ENCODE peak calls at places on chromosomes 13 and 19, in five cellular contexts. One of them, this sample, is unnamed. For H3K9me3, the result is how much of the 10 kb centered on the place peaks cover.

GRCh38 chr13:49340161-49340560 is 92.4 kb downstream of the CDADC1 start:
- DNase-seq in ovary: no peak
- DNase-seq in IMR-90: no peak
- DNase-seq in tibial artery: no peak
- DNase-seq in AG04450: no peak
- DNase-seq in this sample: no peak

GRCh38 chr13:97921146-97921776 is 32.2 kb upstream of the IPO5 start:
- DNase-seq in ovary: no peak
- DNase-seq in IMR-90: peak
- DNase-seq in tibial artery: no peak
- DNase-seq in AG04450: no peak
- DNase-seq in this sample: no peak

GRCh38 chr19:28793391-28794168 is 419.4 kb downstream of the UQCRFS1 start:
- DNase-seq in ovary: no peak
- DNase-seq in IMR-90: no peak
- DNase-seq in tibial artery: no peak
- DNase-seq in AG04450: no peak
- DNase-seq in this sample: no peak

GRCh38 chr19:41821003-41821735 is 23.3 kb downstream of the LYPD4 start:
- DNase-seq in ovary: no peak
- DNase-seq in IMR-90: peak
- DNase-seq in tibial artery: no peak
- DNase-seq in AG04450: no peak
- DNase-seq in this sample: no peak

GRCh38 chr13:30673669-30674521 is 56.2 kb downstream of the USPL1 start:
- DNase-seq in ovary: peak
- DNase-seq in IMR-90: peak
- DNase-seq in tibial artery: peak
- DNase-seq in AG04450: peak
- DNase-seq in this sample: peak

GRCh38 chr19:30116984-30117555 is 175.0 kb downstream of the URI1 start:
- DNase-seq in ovary: no peak
- DNase-seq in IMR-90: no peak
- DNase-seq in tibial artery: no peak
- DNase-seq in AG04450: no peak
- DNase-seq in this sample: no peak

GRCh38 chr13:47680752-47681151 is 320.3 kb downstream of the SUCLA2 start:
- DNase-seq in ovary: no peak
- DNase-seq in IMR-90: peak
- DNase-seq in tibial artery: no peak
- DNase-seq in AG04450: no peak
- DNase-seq in this sample: no peak

GRCh38 chr19:33302974-33303790 is 848 bp upstream of the CEBPA start:
- DNase-seq in ovary: peak
- DNase-seq in IMR-90: peak
- DNase-seq in tibial artery: peak
- DNase-seq in AG04450: no peak
- DNase-seq in this sample: no peak

GRCh38 chr19:45468159-45468651 is 409 bp downstream of the FOSB start:
- DNase-seq in ovary: peak
- DNase-seq in IMR-90: no peak
- DNase-seq in tibial artery: no peak
- DNase-seq in AG04450: no peak
- DNase-seq in this sample: no peak

GRCh38 chr13:97205465-97205864 is 16.7 kb upstream of the MBNL2 start:
- DNase-seq in ovary: no peak
- DNase-seq in IMR-90: no peak
- DNase-seq in tibial artery: no peak
- DNase-seq in AG04450: no peak
- DNase-seq in this sample: no peak

GRCh38 chr13:23889598-23890224 is 511 bp upstream of the MIPEP start:
- DNase-seq in ovary: no peak
- DNase-seq in IMR-90: no peak
- DNase-seq in tibial artery: no peak
- DNase-seq in AG04450: no peak
- DNase-seq in this sample: no peak

GRCh38 chr19:42254083-42254849 is 662 bp downstream of the ERF start:
- DNase-seq in ovary: peak
- DNase-seq in IMR-90: peak
- DNase-seq in tibial artery: peak
- DNase-seq in AG04450: no peak
- DNase-seq in this sample: no peak

GRCh38 chr19:5680437-5681368 is at the start of the genes HSD11B1L and MICOS13:
- DNase-seq in ovary: peak
- DNase-seq in IMR-90: peak
- DNase-seq in tibial artery: peak
- DNase-seq in AG04450: peak
- DNase-seq in this sample: peak

GRCh38 chr19:5680083-5680436 is 256 bp downstream of the MICOS13 start:
- DNase-seq in ovary: no peak
- DNase-seq in IMR-90: peak
- DNase-seq in tibial artery: no peak
- DNase-seq in AG04450: no peak
- DNase-seq in this sample: no peak

GRCh38 chr19:5682293-5682592 is 1.4 kb downstream of the HSD11B1L start:
- DNase-seq in ovary: no peak
- DNase-seq in IMR-90: no peak
- DNase-seq in tibial artery: no peak
- DNase-seq in AG04450: no peak
- DNase-seq in this sample: no peak

GRCh38 chr19:5683177-5683886 is 2.5 kb downstream of the HSD11B1L start:
- DNase-seq in ovary: no peak
- DNase-seq in IMR-90: no peak
- DNase-seq in tibial artery: no peak
- DNase-seq in AG04450: no peak
- DNase-seq in this sample: no peak

DNA sequence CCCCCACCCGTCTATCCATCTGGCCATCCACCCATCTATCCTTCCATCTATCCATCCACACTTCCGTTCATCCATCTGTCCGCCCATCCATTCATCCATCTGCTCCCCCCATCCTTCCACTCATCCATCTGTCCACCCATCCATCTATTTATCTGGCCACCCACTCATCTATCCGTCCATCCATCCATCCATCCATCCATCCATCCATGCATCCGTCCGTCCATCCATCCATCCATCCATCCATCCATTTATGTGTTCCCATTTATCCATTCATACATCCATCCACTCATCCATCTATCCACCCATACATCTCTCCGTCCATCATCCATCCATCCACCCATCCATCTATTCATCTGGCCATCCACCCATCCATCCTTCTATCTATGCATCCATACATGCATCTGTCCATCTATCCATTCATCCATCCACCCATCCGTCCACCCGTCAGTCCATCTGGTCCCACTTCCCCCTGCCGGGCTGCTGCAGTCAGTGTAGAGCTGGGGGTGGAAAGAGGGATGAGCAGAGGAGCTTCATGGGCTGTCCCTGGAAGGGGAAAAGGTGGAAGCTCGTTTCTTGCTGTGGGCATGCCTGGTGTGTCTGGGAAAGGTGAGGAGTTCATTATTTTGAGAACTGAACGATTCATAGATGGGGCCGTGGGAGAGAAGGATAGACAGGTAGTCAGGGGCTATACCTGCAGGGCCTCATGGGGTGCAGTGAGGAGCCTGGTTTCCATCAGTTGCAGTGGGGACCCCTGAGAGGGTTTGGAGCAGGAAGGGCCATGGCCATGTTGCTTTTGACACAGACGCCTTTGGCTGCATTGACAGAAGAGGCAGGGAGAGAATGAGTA is 842 bp downstream of the HSD11B1L start:
- DNase-seq in ovary: peak
- DNase-seq in IMR-90: no peak
- DNase-seq in tibial artery: no peak
- DNase-seq in AG04450: no peak
- DNase-seq in this sample: no peak
- H3K4me3 ChIP-seq in ovary: peak
- H3K4me3 ChIP-seq in IMR-90: peak
- H3K4me3 ChIP-seq in tibial artery: peak
- H3K4me3 ChIP-seq in AG04450: peak
- H3K4me3 ChIP-seq in this sample: peak

GRCh38 chr19:36501973-36502372 is 12.6 kb upstream of the ZNF566 start:
- DNase-seq in ovary: no peak
- DNase-seq in IMR-90: no peak
- DNase-seq in tibial artery: no peak
- DNase-seq in AG04450: no peak
- DNase-seq in this sample: no peak
- H3K9me3 ChIP-seq in ovary: under half
- H3K9me3 ChIP-seq in IMR-90: under half
- H3K9me3 ChIP-seq in tibial artery: under half
- H3K9me3 ChIP-seq in AG04450: half or more
- H3K9me3 ChIP-seq in this sample: under half

DNA sequence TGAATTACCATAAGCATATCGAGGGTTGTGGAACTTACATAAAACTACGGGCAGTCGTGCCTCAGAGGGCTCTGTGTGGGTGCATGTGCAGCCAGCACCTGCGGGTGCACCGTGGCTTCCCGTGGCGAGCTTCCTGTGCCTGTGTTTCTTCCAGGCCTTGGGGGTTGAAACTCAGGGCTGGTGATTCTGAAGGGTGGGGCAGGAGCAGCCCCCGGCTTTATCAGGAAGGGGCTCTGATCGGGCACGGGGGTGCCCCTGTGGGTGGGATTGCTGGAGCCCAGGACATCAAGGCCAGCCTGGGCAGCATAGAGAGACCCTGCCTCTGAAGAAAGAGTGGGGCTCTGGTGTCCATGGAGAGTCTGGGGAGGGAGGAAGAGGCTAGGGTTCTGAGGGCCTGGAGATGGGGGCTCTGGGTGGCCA is 11.1 kb downstream of the ATP4B start:
- DNase-seq in ovary: peak
- DNase-seq in IMR-90: no peak
- DNase-seq in tibial artery: no peak
- DNase-seq in AG04450: no peak
- DNase-seq in this sample: no peak
- H3K4me3 ChIP-seq in ovary: no peak
- H3K4me3 ChIP-seq in IMR-90: no peak
- H3K4me3 ChIP-seq in tibial artery: no peak
- H3K4me3 ChIP-seq in AG04450: no peak
- H3K4me3 ChIP-seq in this sample: no peak

DNA sequence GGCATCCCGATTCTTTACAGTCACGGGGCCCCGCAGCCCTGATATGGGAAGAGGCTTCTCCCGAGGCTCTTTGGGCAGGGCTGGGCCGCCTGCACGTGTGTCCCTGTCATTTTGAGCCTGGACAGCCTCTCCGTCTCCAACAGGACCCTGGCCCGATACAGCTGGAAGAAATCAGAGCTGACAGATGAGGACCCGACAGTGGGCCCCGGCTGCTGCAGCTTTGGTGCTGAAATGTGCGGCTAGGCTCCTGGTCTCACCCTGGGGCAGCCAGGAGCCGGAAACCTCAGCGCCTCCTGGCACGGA is 3.2 kb downstream of the PIAS4 start:
- DNase-seq in ovary: no peak
- DNase-seq in IMR-90: no peak
- DNase-seq in tibial artery: no peak
- DNase-seq in AG04450: no peak
- DNase-seq in this sample: no peak
- H3K9me3 ChIP-seq in ovary: under half
- H3K9me3 ChIP-seq in IMR-90: under half
- H3K9me3 ChIP-seq in tibial artery: under half
- H3K9me3 ChIP-seq in AG04450: under half
- H3K9me3 ChIP-seq in this sample: under half

DNA sequence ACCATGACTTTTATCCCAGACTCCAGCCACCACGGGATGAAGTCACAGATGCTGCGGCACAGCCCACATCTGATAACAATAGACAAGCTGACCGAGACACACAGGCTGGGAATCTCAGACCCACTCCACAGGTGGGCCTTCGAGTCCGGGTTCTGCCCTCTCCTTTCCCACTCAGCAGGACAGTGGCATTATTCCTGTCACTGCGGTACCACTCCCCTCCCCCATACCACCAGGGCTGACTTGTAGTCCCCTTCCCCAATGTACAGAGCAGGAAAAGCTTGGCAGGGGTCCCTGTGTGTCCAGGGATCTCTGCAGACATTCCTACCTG is 179 bp upstream of the AMER2 start:
- DNase-seq in ovary: no peak
- DNase-seq in IMR-90: no peak
- DNase-seq in tibial artery: no peak
- DNase-seq in AG04450: no peak
- DNase-seq in this sample: no peak
- H3K4me3 ChIP-seq in ovary: no peak
- H3K4me3 ChIP-seq in IMR-90: no peak
- H3K4me3 ChIP-seq in tibial artery: no peak
- H3K4me3 ChIP-seq in AG04450: no peak
- H3K4me3 ChIP-seq in this sample: no peak

GRCh38 chr19:23391239-23391638 is 4.0 kb downstream of the ZNF91 start:
- DNase-seq in ovary: no peak
- DNase-seq in IMR-90: no peak
- DNase-seq in tibial artery: no peak
- DNase-seq in AG04450: no peak
- DNase-seq in this sample: no peak
- H3K9me3 ChIP-seq in ovary: under half
- H3K9me3 ChIP-seq in IMR-90: under half
- H3K9me3 ChIP-seq in tibial artery: under half
- H3K9me3 ChIP-seq in AG04450: under half
- H3K9me3 ChIP-seq in this sample: under half

GRCh38 chr19:4007021-4007835 is at the start of gene PIAS4:
- DNase-seq in ovary: peak
- DNase-seq in IMR-90: peak
- DNase-seq in tibial artery: peak
- DNase-seq in AG04450: peak
- DNase-seq in this sample: peak
- H3K4me3 ChIP-seq in ovary: peak
- H3K4me3 ChIP-seq in IMR-90: peak
- H3K4me3 ChIP-seq in tibial artery: peak
- H3K4me3 ChIP-seq in AG04450: peak
- H3K4me3 ChIP-seq in this sample: peak

This sample was measured in Caco-2.